ENCODE peak calls at places on chromosomes 6 and 20, in seven cellular contexts. D, X, N, A, U, F and P are unnamed samples.

GRCh38 chr20:11195169-11195568 is 521.4 kb upstream of the JAG1 start:
- DNase-seq in X (no peak), U (peak), A (no peak), D (peak), F (no peak), N (no peak), P (no peak)

GRCh38 chr6:154370545-154370944 is 13.9 kb upstream of the IPCEF1 start:
- DNase-seq in A (no peak), D (no peak), F (peak), U (no peak), N (no peak), X (no peak), P (no peak)

GRCh38 chr6:159184559-159184958 is 15.4 kb downstream of the FNDC1 start:
- DNase-seq in A (no peak), X (no peak), U (no peak), N (no peak), D (no peak), F (no peak), P (no peak)

GRCh38 chr6:125165256-125165655 is 11.7 kb downstream of the TPD52L1 start:
- DNase-seq in N (no peak), F (peak), X (no peak), D (no peak), U (no peak), A (no peak), P (no peak)

GRCh38 chr20:14488756-14489479 is 151.5 kb upstream of the FLRT3 start:
- DNase-seq in D (no peak), U (no peak), F (peak), X (no peak), N (no peak), A (no peak), P (no peak)

GRCh38 chr6:114200896-114201295 is 141.9 kb downstream of the HS3ST5 start:
- DNase-seq in D (no peak), U (no peak), X (no peak), N (no peak), A (no peak), F (no peak), P (no peak)

GRCh38 chr6:5984150-5985089 is 22.3 kb downstream of the NRN1 start:
- DNase-seq in F (no peak), N (no peak), D (no peak), U (no peak), A (no peak), X (no peak), P (no peak)

GRCh38 chr6:36130672-36131516 is 581 bp downstream of the MAPK13 start:
- DNase-seq in D (peak), N (peak), X (peak), U (no peak), A (peak), F (peak), P (no peak)

GRCh38 chr6:158475344-158476302 is 84.3 kb upstream of the TMEM181 start:
- DNase-seq in A (no peak), U (no peak), N (no peak), D (no peak), X (no peak), F (peak), P (peak)

GRCh38 chr6:20038805-20039204 is 173.5 kb downstream of the MBOAT1 start:
- DNase-seq in X (no peak), A (no peak), D (no peak), N (no peak), U (no peak), F (peak), P (no peak)

GRCh38 chr20:19973920-19974620 is 43.1 kb upstream of the NAA20 start:
- DNase-seq in X (no peak), D (no peak), F (peak), A (peak), N (no peak), U (peak), P (no peak)

DNA sequence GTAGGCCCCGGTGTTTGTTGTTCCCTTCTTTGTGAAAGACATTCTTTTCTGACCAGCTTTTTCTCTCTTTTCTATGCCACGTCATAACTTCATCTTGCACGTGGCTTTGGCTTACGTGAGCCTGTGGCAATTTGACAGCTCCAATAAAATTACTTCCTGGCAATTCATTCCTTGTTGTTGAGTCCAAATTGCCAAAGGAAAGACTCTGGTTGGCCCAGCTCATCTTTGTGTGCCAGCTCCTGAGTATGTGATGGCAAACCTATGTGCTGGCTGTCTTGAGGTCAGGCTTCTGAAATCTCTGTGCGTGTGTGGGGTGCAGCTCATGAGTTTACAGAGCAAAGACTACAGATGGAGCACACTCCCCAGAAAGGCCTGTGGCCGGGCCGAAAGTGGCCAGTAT is 272.5 kb upstream of the SGK1 start:
- DNase-seq in F (peak), X (no peak), A (no peak), N (no peak), D (no peak), U (no peak), P (no peak)
- TF ChIP-seq CTCF in F (no peak), X (no peak), A (no peak), N (no peak), D (no peak), U (no peak), P (no peak)

DNA sequence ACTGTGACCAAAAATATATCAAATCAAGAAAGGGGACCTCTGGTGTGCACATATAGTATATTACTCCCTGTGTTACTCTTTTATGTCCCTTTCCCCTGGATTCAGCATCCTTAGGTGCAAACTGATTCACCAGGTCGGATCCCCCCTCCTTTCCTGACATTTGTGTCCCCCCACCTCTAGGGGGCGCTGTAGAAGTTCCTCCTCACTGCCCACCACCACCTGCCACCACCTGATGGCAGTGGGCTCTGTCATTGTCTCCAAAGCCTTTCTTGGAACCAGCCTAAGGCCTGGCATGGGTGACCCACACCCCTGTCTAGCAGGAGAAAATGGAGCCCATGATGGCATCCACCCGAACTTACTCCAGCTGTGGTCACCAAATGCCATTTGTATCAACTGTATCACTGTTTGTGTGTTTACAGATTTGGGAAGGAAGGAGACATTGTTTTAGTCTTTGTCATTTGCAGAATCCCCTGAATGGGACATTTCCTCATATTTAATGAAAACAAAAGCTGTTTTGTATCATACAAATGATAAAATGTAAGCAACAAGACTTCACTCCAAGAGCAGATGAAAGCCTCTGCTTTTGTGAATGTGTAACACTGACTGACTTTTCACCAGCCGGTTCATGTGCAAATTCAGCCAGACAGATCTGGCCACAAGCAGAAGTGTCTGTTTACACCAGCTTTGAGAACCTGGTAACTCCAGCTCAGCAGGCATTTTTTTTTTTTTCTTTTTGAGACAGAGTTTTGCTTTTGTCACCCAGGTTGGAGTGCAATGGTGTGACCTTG is 66.2 kb downstream of the ARMC2 start:
- DNase-seq in U (no peak), X (no peak), D (peak), N (peak), A (no peak), F (peak), P (no peak)
- TF ChIP-seq CTCF in U (no peak), X (peak), D (peak), N (peak), A (peak), F (peak), P (peak)

GRCh38 chr20:4569092-4569491 is 152.6 kb upstream of the PRND start:
- DNase-seq in X (no peak), N (no peak), U (no peak), F (no peak), A (no peak), D (peak), P (no peak)
- TF ChIP-seq CTCF in X (peak), N (no peak), U (no peak), F (peak), A (no peak), D (peak), P (peak)

GRCh38 chr6:50120300-50120699 is 70.6 kb upstream of the DEFB112 start:
- DNase-seq in N (no peak), D (no peak), F (peak), U (no peak), X (no peak), A (no peak), P (no peak)
- TF ChIP-seq CTCF in N (no peak), D (no peak), F (no peak), U (no peak), X (no peak), A (no peak), P (no peak)

DNA sequence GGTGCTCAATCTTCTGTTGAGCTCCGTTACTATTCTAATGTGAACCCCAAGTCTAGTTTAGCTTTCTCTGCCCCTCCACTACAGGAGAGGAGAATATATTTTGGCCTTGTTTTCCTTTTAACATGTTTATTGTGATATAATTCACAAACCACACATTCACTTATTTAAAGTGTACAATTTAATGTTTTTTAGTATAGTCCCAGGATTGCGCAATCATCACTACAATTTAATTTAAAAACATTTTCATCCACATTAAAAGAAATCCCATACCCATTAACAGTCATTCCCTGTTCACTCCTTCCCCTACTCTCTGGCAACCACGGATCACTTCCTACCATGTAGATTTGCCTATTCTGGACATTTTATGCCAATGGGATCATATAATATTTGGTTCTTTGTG is 64.5 kb upstream of the BMP6 start:
- DNase-seq in X (no peak), D (no peak), F (no peak), U (no peak), N (no peak), A (no peak), P (no peak)
- TF ChIP-seq CTCF in X (no peak), D (no peak), F (no peak), U (no peak), N (no peak), A (no peak), P (no peak)

GRCh38 chr6:18388942-18389341 is 1.8 kb downstream of the RNF144B start:
- DNase-seq in N (no peak), A (no peak), X (no peak), F (peak), U (no peak), D (no peak), P (no peak)

GRCh38 chr6:18389479-18389878 is 2.3 kb downstream of the RNF144B start:
- DNase-seq in A (no peak), D (no peak), N (no peak), X (no peak), U (no peak), F (peak), P (no peak)

GRCh38 chr6:18388252-18388651 is 1.1 kb downstream of the RNF144B start:
- DNase-seq in D (no peak), U (no peak), F (no peak), N (no peak), X (peak), A (no peak), P (no peak)

GRCh38 chr6:18386302-18386976 is 711 bp upstream of the RNF144B start:
- DNase-seq in A (no peak), D (no peak), U (peak), N (no peak), F (no peak), X (no peak), P (no peak)

GRCh38 chr6:18387061-18387721 is at the start of gene RNF144B:
- DNase-seq in N (peak), U (peak), D (peak), X (peak), F (peak), A (peak), P (peak)
- TF ChIP-seq CTCF in N (no peak), U (no peak), D (no peak), X (no peak), F (no peak), A (no peak), P (no peak)